ENCODE peak calls at places on chromosomes 1 and 21, in six cellular contexts. J is PC-9, P is colonic mucosa, G is sigmoid colon, C is transverse colon, O is choroid plexus epithelial cell. I is an unnamed sample.

GRCh38 chr1:62282909-62283308 is 36.3 kb downstream of the KANK4 start:
- DNase-seq in G (no peak), P (no peak), O (no peak), C (no peak), J (no peak), I (no peak)

GRCh38 chr21:40819262-40819661 is 27.7 kb downstream of the DSCAM start:
- DNase-seq in G (no peak), O (no peak), C (no peak), J (no peak), P (no peak), I (no peak)

GRCh38 chr1:43372172-43372571 is 4.4 kb upstream of the ELOVL1 start:
- DNase-seq in C (no peak), J (peak), O (no peak), P (no peak), G (no peak), I (no peak)

GRCh38 chr1:28370220-28371010 is 875 bp downstream of the PHACTR4 start:
- DNase-seq in C (peak), G (peak), J (no peak), O (peak), P (peak), I (peak)

GRCh38 chr1:155226188-155226909 is 17.9 kb downstream of the MTX1 start:
- DNase-seq in O (peak), J (peak), G (peak), C (peak), P (peak), I (peak)

GRCh38 chr1:90394247-90394646 is 322.9 kb downstream of the BARHL2 start:
- DNase-seq in P (no peak), G (no peak), C (no peak), O (no peak), J (no peak), I (no peak)

GRCh38 chr1:60173006-60173405 is 99.4 kb upstream of the C1orf87 start:
- DNase-seq in P (no peak), O (no peak), C (no peak), J (no peak), G (no peak), I (no peak)

GRCh38 chr1:41045740-41046139 is 24.2 kb upstream of the SLFNL1 start:
- DNase-seq in O (peak), G (no peak), J (peak), P (peak), C (peak), I (peak)

GRCh38 chr1:169108897-169109560 is 2.5 kb downstream of the ATP1B1 start:
- DNase-seq in O (no peak), J (peak), C (peak), G (peak), P (peak), I (no peak)

GRCh38 chr1:198444792-198445191 is 95.7 kb downstream of the ATP6V1G3 start:
- DNase-seq in O (peak), J (no peak), G (no peak), C (no peak), P (no peak), I (peak)

GRCh38 chr1:228401782-228402637 is 4.6 kb downstream of the TRIM11 start:
- DNase-seq in C (no peak), J (no peak), G (no peak), O (no peak), P (no peak), I (no peak)

GRCh38 chr1:233679598-233679997 is 65.7 kb downstream of the KCNK1 start:
- DNase-seq in C (no peak), G (no peak), J (no peak), P (no peak), O (no peak), I (no peak)

GRCh38 chr1:65002156-65002507 is 35.8 kb upstream of the JAK1 start:
- DNase-seq in O (no peak), P (no peak), G (no peak), C (no peak), J (no peak), I (no peak)

GRCh38 chr1:4175566-4176405 is 275.7 kb upstream of the C1orf174 start:
- DNase-seq in J (no peak), G (peak), P (no peak), O (no peak), C (no peak), I (no peak)

GRCh38 chr21:14762734-14763694 is 216.9 kb upstream of the SAMSN1 start:
- DNase-seq in C (no peak), O (peak), P (no peak), G (no peak), J (no peak), I (no peak)

GRCh38 chr1:211632808-211633522 is 42.5 kb downstream of the NEK2 start:
- DNase-seq in J (no peak), P (no peak), O (peak), G (peak), C (no peak), I (peak)

GRCh38 chr1:158045639-158046038 is 52.2 kb downstream of the KIRREL1 start:
- DNase-seq in G (no peak), O (peak), J (no peak), P (peak), C (no peak), I (peak)

GRCh38 chr1:206509612-206510257 is 2.4 kb downstream of the RASSF5 start:
- DNase-seq in P (no peak), G (no peak), C (no peak), O (no peak), J (no peak), I (no peak)

GRCh38 chr1:77831566-77831965 is 52.1 kb downstream of the MIGA1 start:
- DNase-seq in G (no peak), J (no peak), P (no peak), C (no peak), O (peak), I (no peak)

GRCh38 chr1:228902781-228903572 is 167.7 kb downstream of the RHOU start:
- DNase-seq in C (peak), O (peak), J (peak), P (peak), G (peak), I (peak)

GRCh38 chr1:31579374-31579773 is 3.1 kb downstream of the TINAGL1 start:
- DNase-seq in J (no peak), P (no peak), O (peak), G (peak), C (no peak), I (no peak)
- H3K4me3 ChIP-seq in J (peak), P (no peak), O (no peak), G (peak), C (peak), I (no peak)

GRCh38 chr1:181504294-181505115 is 21.2 kb downstream of the CACNA1E start:
- DNase-seq in J (no peak), G (no peak), C (no peak), P (no peak), O (peak), I (peak)
- TF ChIP-seq CTCF in J (peak), G (no peak), C (no peak), P (no peak), O (peak), I (peak)

GRCh38 chr1:67463298-67463960 is 33.2 kb upstream of the SERBP1 start:
- DNase-seq in G (no peak), C (no peak), J (no peak), O (peak), P (no peak), I (no peak)
- H3K4me3 ChIP-seq in G (no peak), C (no peak), J (no peak), O (no peak), P (no peak), I (no peak)

GRCh38 chr21:42236693-42237092 is 17.8 kb downstream of the ABCG1 start:
- DNase-seq in O (no peak), P (no peak), C (no peak), J (no peak), G (no peak), I (no peak)

GRCh38 chr21:42234464-42235241 is 15.7 kb downstream of the ABCG1 start:
- DNase-seq in O (peak), C (peak), G (peak), P (peak), J (no peak), I (no peak)

GRCh38 chr21:42234026-42234425 is 15.1 kb downstream of the ABCG1 start:
- DNase-seq in O (no peak), C (no peak), G (no peak), P (no peak), J (no peak), I (no peak)

GRCh38 chr21:42236014-42236413 is 17.1 kb downstream of the ABCG1 start:
- DNase-seq in J (no peak), G (no peak), O (no peak), C (no peak), P (no peak), I (no peak)

DNA sequence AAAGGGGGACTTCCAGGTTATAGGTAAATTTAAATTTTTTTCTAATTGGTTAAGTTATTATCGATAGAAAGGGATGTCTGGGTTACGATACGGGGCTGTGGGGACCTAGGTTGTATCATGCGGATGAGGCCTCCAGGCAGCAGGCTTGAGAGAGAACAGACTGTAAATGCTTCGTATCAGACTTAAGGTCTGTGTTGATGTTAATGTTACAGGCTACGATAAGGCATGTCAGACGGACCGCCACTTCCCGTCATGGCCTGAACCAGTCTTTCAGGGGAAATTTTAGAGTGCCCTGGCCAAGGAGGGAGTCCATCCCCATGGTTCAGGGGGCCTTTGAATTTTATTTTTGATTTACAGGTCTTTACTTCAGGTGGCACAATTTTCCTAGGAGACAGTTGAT is 16.7 kb downstream of the ABCG1 start:
- DNase-seq in J (no peak), C (no peak), G (no peak), O (no peak), P (no peak), I (no peak)
- TF ChIP-seq CTCF in J (no peak), C (no peak), G (no peak), O (no peak), P (no peak), I (no peak)

DNA sequence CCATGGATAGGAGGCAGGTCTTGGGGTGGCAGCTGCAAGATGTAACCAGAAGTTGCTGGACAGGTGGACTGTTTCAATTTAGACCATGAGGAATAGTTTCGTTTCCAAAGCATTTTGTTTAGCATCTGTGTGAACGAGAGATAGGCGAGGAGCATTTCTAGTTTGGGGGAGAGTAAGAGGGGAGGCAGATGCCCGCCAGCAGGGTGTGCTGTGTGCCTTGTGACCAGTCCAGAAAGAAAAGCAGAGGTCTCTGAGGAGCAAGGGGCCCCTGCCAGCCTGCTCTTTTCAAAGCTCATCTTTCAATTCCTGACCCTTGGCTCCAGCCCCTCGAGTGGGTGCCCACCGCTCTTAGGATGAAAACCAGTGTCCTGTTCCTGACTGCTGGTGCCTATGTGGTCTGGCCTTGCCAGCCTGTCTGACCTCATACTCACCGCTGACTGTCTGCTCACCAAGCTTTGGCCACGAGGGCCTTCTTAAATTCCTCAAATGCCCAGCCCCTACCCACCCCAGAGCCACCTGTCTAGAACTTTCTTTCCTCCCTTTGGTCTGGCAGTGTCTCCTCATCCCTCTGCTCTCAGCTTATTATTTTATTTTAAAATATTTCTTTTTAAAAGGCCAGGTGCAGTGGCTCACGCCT is 8.5 kb downstream of the SERINC2 start:
- DNase-seq in P (no peak), J (no peak), G (no peak), O (peak), C (no peak), I (no peak)
- H3K4me3 ChIP-seq in P (no peak), J (no peak), G (no peak), O (no peak), C (no peak), I (no peak)

GRCh38 chr1:22326931-22327330 is 124.7 kb upstream of the ZBTB40 start:
- DNase-seq in C (no peak), P (no peak), G (peak), J (no peak), O (no peak), I (no peak)
- TF ChIP-seq CTCF in C (no peak), P (no peak), G (no peak), J (no peak), O (no peak), I (no peak)

GRCh38 chr1:19076841-19077616 is 120.6 kb upstream of the IFFO2 start:
- DNase-seq in C (no peak), G (no peak), O (no peak), P (no peak), J (no peak), I (no peak)

GRCh38 chr1:19072285-19072981 is 116.0 kb upstream of the IFFO2 start:
- DNase-seq in J (no peak), P (no peak), G (no peak), O (no peak), C (no peak), I (no peak)

GRCh38 chr1:19074902-19075721 is 118.6 kb upstream of the IFFO2 start:
- DNase-seq in P (peak), J (no peak), O (no peak), G (no peak), C (peak), I (no peak)

GRCh38 chr1:19073311-19074186 is 117.1 kb upstream of the IFFO2 start:
- DNase-seq in P (no peak), J (no peak), G (no peak), O (no peak), C (no peak), I (peak)

DNA sequence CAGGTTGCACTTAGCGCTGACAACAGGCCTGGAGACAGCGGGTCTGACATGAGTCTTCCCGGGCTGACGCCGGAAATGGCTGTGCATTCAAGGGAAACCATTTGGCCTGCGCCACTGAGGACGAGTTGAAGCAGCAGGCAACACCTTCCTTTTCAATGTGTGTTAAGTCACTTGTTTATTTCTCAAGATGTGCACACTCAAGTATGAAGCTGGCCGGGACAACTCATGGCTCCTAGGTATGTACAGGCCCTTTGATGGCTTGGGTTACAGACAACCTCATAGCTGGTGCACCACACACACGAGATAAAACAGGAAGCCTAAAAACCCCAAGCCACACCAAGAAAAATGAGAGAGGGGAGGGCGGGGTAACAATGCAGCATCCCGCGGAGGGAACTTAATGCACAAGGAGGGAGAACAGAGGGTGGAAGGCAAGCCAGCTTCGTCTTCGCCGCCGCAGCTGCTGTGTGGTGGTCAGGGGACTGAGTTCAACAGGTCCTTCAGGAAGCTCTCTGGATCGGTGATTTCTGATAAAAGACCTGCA is 118.0 kb upstream of the IFFO2 start:
- DNase-seq in J (no peak), G (no peak), C (no peak), P (no peak), O (no peak), I (no peak)
- H3K4me3 ChIP-seq in J (no peak), G (no peak), C (no peak), P (no peak), O (no peak), I (no peak)